ENCODE peak calls at places on chromosomes 11 and 22, in five cellular contexts. One of them, this sample, is unnamed.

GRCh38 chr11:76860539-76861475 is at the start of gene ACER3:
- DNase-seq in HL-60: peak; percentile 81
- DNase-seq in transverse colon: peak; percentile 95
- DNase-seq in astrocyte of the cerebellum: peak; percentile 46
- DNase-seq in fibroblast of mammary gland: peak; percentile 83
- DNase-seq in this sample: peak; percentile 73

GRCh38 chr11:84720706-84721402 is 906.3 kb downstream of the DLG2 start:
- DNase-seq in HL-60: peak; percentile 23
- DNase-seq in transverse colon: peak; percentile 12
- DNase-seq in astrocyte of the cerebellum: no peak
- DNase-seq in fibroblast of mammary gland: peak; percentile 1
- DNase-seq in this sample: no peak

GRCh38 chr11:125626381-125626950 is 1.5 kb downstream of the CHEK1 start:
- DNase-seq in HL-60: peak; percentile 48
- DNase-seq in transverse colon: no peak
- DNase-seq in astrocyte of the cerebellum: peak; percentile 46
- DNase-seq in fibroblast of mammary gland: no peak
- DNase-seq in this sample: no peak

GRCh38 chr22:41047741-41048140 is 44.7 kb upstream of the EP300 start:
- DNase-seq in HL-60: no peak
- DNase-seq in transverse colon: no peak
- DNase-seq in astrocyte of the cerebellum: no peak
- DNase-seq in fibroblast of mammary gland: peak; percentile 7
- DNase-seq in this sample: no peak

GRCh38 chr11:134272381-134273316 is 3.5 kb upstream of the GLB1L3 start:
- DNase-seq in HL-60: no peak
- DNase-seq in transverse colon: no peak
- DNase-seq in astrocyte of the cerebellum: no peak
- DNase-seq in fibroblast of mammary gland: peak; percentile 42
- DNase-seq in this sample: peak; percentile 40

GRCh38 chr11:82776377-82776776 is 42.7 kb upstream of the FAM181B start:
- DNase-seq in HL-60: no peak
- DNase-seq in transverse colon: no peak
- DNase-seq in astrocyte of the cerebellum: no peak
- DNase-seq in fibroblast of mammary gland: no peak
- DNase-seq in this sample: no peak

GRCh38 chr11:36605221-36606216 is 7.5 kb upstream of the RAG2 start:
- DNase-seq in HL-60: no peak
- DNase-seq in transverse colon: no peak
- DNase-seq in astrocyte of the cerebellum: no peak
- DNase-seq in fibroblast of mammary gland: no peak
- DNase-seq in this sample: no peak

GRCh38 chr11:128905345-128906184 is 14.4 kb downstream of the KCNJ5 start:
- DNase-seq in HL-60: no peak
- DNase-seq in transverse colon: peak; percentile 43
- DNase-seq in astrocyte of the cerebellum: no peak
- DNase-seq in fibroblast of mammary gland: peak; percentile 39
- DNase-seq in this sample: no peak

GRCh38 chr22:50000587-50001387 is 11.8 kb downstream of the IL17REL start:
- DNase-seq in HL-60: no peak
- DNase-seq in transverse colon: no peak
- DNase-seq in astrocyte of the cerebellum: no peak
- DNase-seq in fibroblast of mammary gland: no peak
- DNase-seq in this sample: no peak

GRCh38 chr11:95134491-95134890 is 44.8 kb downstream of the ENDOD1 start:
- DNase-seq in HL-60: no peak
- DNase-seq in transverse colon: no peak
- DNase-seq in astrocyte of the cerebellum: no peak
- DNase-seq in fibroblast of mammary gland: peak; percentile 81
- DNase-seq in this sample: peak; percentile 55

DNA sequence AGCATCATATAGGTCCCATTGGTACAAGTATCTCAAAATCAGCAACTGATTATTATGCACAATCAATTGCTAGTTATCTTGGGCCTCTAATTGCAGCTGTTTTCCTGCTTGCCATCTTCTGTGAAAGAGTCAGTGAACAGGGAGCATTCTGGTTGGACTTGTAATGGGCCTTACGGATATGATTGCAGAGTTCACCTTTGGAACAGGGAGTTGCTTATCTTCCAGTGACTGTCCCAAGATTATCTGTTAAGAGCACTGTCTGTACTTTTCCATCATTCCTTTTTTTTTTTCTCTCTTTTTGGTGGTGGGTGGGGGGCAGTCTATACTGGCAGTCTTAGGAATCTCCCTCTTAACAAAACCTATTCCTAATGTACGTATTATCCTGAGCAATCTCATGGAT is 17.8 kb downstream of the OR8G5 start:
- DNase-seq in HL-60: no peak
- DNase-seq in transverse colon: no peak
- DNase-seq in astrocyte of the cerebellum: no peak
- DNase-seq in fibroblast of mammary gland: no peak
- DNase-seq in this sample: no peak
- H3K4me3 ChIP-seq in HL-60: no peak overlapping the region
- H3K4me3 ChIP-seq in transverse colon: no peak overlapping the region
- H3K4me3 ChIP-seq in astrocyte of the cerebellum: no peak overlapping the region
- H3K4me3 ChIP-seq in fibroblast of mammary gland: no peak overlapping the region
- H3K4me3 ChIP-seq in this sample: no peak overlapping the region

DNA sequence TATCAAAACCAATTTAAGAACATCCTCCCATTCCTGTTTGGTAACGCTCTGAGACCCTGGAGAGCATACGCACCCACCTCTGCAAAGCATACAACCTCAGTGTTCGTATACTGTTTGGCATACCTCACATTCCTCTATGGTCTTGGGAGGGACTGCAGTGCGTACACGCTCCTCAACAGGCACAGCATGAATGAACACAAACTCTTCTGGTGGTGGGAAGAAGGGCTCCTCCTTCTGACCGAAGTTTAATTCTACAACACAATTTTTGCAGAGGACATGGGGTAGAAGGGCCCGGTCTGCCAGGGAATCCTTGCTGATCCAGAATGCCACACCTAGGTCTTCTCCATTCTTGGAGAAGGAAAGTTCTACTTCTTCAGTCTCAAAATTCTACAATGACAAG is 5.3 kb downstream of the HNRNPUL2 start:
- DNase-seq in HL-60: no peak
- DNase-seq in transverse colon: no peak
- DNase-seq in astrocyte of the cerebellum: peak; percentile 15
- DNase-seq in fibroblast of mammary gland: peak; percentile 57
- DNase-seq in this sample: peak; percentile 33
- TF ChIP-seq CTCF in HL-60: no peak
- TF ChIP-seq CTCF in transverse colon: no peak
- TF ChIP-seq CTCF in astrocyte of the cerebellum: peak; percentile 16
- TF ChIP-seq CTCF in fibroblast of mammary gland: peak; percentile 15
- TF ChIP-seq CTCF in this sample: peak; percentile 16

GRCh38 chr11:2305140-2305861 is 3.5 kb downstream of the TSPAN32 start:
- DNase-seq in HL-60: peak; percentile 86
- DNase-seq in transverse colon: peak; percentile 88
- DNase-seq in astrocyte of the cerebellum: no peak
- DNase-seq in fibroblast of mammary gland: peak; percentile 64
- DNase-seq in this sample: peak; percentile 75

GRCh38 chr11:2304156-2305139 is 2.6 kb downstream of the TSPAN32 start:
- DNase-seq in HL-60: no peak
- DNase-seq in transverse colon: no peak
- DNase-seq in astrocyte of the cerebellum: no peak
- DNase-seq in fibroblast of mammary gland: no peak
- DNase-seq in this sample: no peak

GRCh38 chr11:2302280-2302843 is 549 bp downstream of the TSPAN32 start:
- DNase-seq in HL-60: peak; percentile 76
- DNase-seq in transverse colon: no peak
- DNase-seq in astrocyte of the cerebellum: no peak
- DNase-seq in fibroblast of mammary gland: no peak
- DNase-seq in this sample: no peak

GRCh38 chr11:2302844-2303626 is 1.2 kb downstream of the TSPAN32 start:
- DNase-seq in HL-60: no peak
- DNase-seq in transverse colon: no peak
- DNase-seq in astrocyte of the cerebellum: no peak
- DNase-seq in fibroblast of mammary gland: no peak
- DNase-seq in this sample: no peak

DNA sequence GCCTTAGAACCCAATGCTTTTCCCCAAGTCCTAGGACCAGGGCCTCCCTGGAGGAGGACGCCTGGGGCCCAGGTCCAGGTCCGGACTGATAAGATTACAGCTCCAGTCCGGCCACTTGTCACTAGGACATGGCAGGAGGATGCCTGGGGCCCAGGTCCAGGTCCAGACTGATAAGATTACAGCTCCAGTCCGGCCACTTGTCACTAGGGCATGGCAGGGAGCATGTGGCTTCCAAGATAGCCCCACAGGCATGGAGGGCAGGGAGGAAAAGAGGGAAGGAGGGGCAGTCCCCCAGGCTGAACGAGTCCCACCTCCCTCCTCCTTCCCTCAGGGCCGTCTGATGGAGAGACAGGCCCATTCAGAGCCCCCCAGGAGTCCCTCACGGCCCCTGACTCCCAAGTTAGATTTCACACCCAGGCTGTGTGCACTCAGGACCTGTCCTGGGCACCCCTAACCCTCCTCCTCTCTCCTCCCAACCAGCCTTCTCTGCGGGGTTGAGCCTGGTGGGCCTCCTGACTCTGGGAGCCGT is 1.9 kb downstream of the TSPAN32 start:
- DNase-seq in HL-60: peak; percentile 52
- DNase-seq in transverse colon: no peak
- DNase-seq in astrocyte of the cerebellum: no peak
- DNase-seq in fibroblast of mammary gland: no peak
- DNase-seq in this sample: no peak
- H3K4me3 ChIP-seq in HL-60: peak overlapping the region; percentile 69
- H3K4me3 ChIP-seq in transverse colon: no peak overlapping the region
- H3K4me3 ChIP-seq in astrocyte of the cerebellum: no peak overlapping the region
- H3K4me3 ChIP-seq in fibroblast of mammary gland: no peak overlapping the region
- H3K4me3 ChIP-seq in this sample: no peak overlapping the region

DNA sequence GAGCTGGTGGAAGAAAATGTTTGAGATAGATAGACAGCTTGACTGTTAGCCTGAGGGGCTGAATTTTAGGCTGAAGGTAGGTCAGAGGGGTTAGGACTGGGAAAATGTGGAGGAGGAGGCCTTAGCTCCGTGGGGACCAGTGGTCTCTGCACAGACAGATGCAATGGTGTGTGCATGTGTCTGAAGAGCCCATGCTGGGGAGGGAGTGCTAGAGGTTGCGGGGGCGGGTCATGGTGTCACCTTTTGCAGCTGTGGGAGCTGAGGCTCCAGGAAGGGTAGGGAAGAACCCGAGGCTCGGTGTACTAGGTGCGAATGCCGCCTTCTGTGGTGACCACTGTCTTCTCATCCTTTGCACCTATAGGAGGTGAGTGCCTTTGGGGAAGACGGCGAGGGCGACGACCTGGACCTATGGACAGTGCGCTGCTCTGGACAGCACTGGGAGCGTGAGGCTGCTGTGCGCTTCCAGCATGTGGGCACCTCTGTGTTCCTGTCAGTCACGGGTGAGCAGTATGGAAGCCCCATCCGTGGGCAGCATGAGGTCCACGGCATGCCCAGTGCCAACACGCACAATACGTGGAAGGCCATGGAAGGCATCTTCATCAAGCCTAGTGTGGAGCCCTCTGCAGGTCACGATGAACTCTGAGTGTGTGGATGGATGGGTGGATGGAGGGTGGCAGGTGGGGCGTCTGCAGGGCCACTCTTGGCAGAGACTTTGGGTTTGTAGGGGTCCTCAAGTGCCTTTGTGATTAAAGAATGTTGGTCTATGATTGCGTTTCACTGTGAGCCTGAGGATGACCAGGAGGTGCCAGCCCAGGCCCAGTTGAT is 1.6 kb downstream of the SDF2L1 start:
- DNase-seq in HL-60: no peak
- DNase-seq in transverse colon: no peak
- DNase-seq in astrocyte of the cerebellum: no peak
- DNase-seq in fibroblast of mammary gland: no peak
- DNase-seq in this sample: no peak
- TF ChIP-seq CTCF in HL-60: peak; percentile 23
- TF ChIP-seq CTCF in transverse colon: no peak
- TF ChIP-seq CTCF in astrocyte of the cerebellum: peak; percentile 18
- TF ChIP-seq CTCF in fibroblast of mammary gland: peak; percentile 8
- TF ChIP-seq CTCF in this sample: no peak